ENCODE peak calls at places on chromosomes 1 and 21, in six cellular contexts. U, Y, F, P, B and N are unnamed samples.

GRCh38 chr1:68703921-68704354 is 207.1 kb upstream of the DEPDC1 start:
- DNase-seq in F (no peak), U (no peak), Y (no peak), B (no peak), P (no peak), N (no peak)

GRCh38 chr1:909861-910310 is 13.8 kb upstream of the SAMD11 start:
- DNase-seq in F (no peak), P (no peak), B (peak), Y (no peak), U (no peak), N (no peak)

GRCh38 chr1:50570064-50570463 is 146.8 kb upstream of the DMRTA2 start:
- DNase-seq in U (no peak), F (no peak), P (no peak), Y (no peak), B (no peak), N (peak)

GRCh38 chr1:12121212-12122000 is 45.4 kb upstream of the TNFRSF1B start:
- DNase-seq in F (no peak), U (no peak), Y (no peak), P (no peak), B (peak), N (peak)

GRCh38 chr1:99004270-99005141 is at the start of gene PLPPR5:
- DNase-seq in P (no peak), Y (peak), B (peak), U (no peak), F (no peak), N (no peak)

GRCh38 chr21:18477059-18477458 is 73.5 kb upstream of the TMPRSS15 start:
- DNase-seq in B (no peak), Y (no peak), U (no peak), F (no peak), P (no peak), N (no peak)

GRCh38 chr1:153945131-153945794 is 1.3 kb downstream of the DENND4B start:
- DNase-seq in P (no peak), B (peak), Y (peak), F (peak), U (peak), N (no peak)

GRCh38 chr1:26785611-26786436 is 1.9 kb upstream of the PIGV start:
- DNase-seq in B (peak), P (no peak), Y (no peak), U (peak), F (peak), N (no peak)

GRCh38 chr1:45892068-45892785 is 88.8 kb downstream of the MAST2 start:
- DNase-seq in B (peak), P (no peak), F (peak), Y (no peak), U (no peak), N (peak)

GRCh38 chr1:226799634-226800281 is 60.7 kb upstream of the ITPKB start:
- DNase-seq in Y (no peak), P (no peak), U (no peak), B (no peak), F (no peak), N (no peak)

GRCh38 chr1:6911974-6912373 is 126.7 kb downstream of the CAMTA1 start:
- DNase-seq in B (peak), F (no peak), U (no peak), P (no peak), Y (no peak), N (no peak)

GRCh38 chr1:29317063-29317915 is 81.0 kb downstream of the PTPRU start:
- DNase-seq in Y (no peak), P (no peak), F (no peak), U (no peak), B (no peak), N (no peak)

DNA sequence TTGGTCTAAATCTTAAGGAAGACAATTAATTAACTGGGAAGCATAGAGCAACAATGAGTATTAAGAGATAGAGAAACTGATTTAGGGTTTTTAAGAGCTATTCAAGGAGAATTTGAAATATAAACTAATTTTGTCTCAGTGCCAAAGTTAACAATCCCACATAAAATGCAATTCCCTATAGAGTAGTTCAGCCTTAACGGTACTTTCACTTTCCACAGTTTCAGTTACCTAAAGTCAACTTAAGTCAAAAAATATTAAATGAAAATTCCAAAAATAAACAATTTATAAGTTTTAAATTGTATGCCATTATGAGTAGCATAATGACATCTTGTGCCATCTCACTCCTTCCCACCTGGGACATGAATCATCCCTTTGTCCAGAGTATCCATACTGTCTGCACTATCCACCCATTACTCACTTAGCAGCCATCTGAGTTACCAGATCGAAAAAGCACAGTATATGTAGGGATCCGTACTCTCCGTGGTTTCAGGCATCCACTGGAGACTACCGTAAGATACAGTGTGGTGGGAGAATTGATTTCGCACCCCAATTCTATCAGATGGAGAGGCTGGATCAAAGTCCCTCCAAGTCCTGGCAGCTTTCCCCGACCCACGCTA is 4.8 kb upstream of the SARS1 start:
- DNase-seq in U (no peak), P (no peak), F (no peak), Y (no peak), B (no peak), N (no peak)
- H3K4me3 ChIP-seq in U (no peak), P (no peak), F (peak), Y (peak), B (no peak), N (no peak)

GRCh38 chr1:18954270-18955071 is 2.0 kb downstream of the IFFO2 start:
- DNase-seq in U (no peak), F (no peak), B (peak), Y (no peak), P (no peak), N (no peak)
- H3K4me3 ChIP-seq in U (no peak), F (peak), B (peak), Y (peak), P (peak), N (peak)

DNA sequence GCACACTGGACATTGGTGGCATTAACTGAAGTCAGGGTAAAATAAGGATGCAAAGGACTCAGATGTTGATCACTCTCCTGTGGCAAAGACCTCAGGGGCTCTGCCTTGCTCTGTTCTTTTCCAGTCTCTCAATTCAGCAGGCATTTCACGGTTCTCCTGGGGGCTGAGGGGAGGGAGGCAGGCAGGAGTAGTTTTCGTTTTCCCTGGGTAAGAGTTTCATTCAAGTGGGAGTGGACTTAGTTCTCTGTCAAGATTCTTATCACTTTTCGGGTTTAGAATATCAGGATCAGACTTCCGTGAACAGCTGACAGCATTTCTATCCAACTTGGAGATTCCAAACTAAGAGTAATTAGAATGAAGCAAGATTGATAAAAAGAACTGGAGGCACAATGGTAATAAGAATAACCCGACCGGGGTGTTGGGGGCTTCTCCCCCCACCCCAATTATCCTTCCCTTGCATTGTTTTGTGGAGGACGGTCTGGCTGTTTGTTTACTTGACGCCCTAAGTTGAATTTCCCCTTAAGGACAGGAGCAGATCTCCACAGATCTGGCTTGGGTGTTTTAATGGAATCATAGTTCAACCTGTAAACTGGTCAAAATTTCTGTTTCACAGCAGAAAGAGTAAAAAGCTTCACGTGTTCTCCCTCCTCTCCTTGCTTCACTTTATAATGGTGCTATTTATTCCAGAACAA is 2.4 kb upstream of the ATF3 start:
- DNase-seq in P (no peak), F (no peak), Y (no peak), U (no peak), B (peak), N (no peak)
- H3K4me3 ChIP-seq in P (peak), F (peak), Y (peak), U (no peak), B (no peak), N (no peak)

DNA sequence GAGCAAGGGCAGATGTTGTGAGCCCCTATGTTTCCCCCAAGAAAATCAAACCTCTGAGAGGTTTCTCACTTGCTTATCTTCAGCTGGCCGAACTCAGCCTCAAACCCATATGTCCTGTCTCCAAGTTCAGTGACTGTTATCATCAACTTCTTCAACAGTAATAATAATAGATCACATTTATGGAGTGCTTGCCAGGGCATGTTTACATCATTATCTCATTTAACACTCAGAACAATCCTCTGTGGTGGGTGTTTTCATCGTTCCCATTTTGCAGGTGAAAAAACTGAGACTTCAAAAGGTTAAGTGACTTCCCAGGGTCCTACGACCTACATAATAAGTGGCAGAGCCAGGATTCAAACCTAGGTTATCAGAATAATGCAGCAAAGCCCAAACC is 3.4 kb downstream of the CAPN2 start:
- DNase-seq in P (no peak), B (no peak), F (no peak), Y (no peak), U (no peak), N (no peak)
- H3K4me3 ChIP-seq in P (peak), B (peak), F (peak), Y (peak), U (no peak), N (peak)